ENCODE peak calls at places on chromosomes 6 and 20, in five cellular contexts. U, E, Q, C and O are unnamed samples.

GRCh38 chr6:13429406-13429753 is 58.0 kb downstream of the GFOD1 start:
- DNase-seq in Q (no peak), E (no peak), C (no peak), U (no peak), O (no peak)

GRCh38 chr20:10490706-10491105 is 55.6 kb downstream of the SLX4IP start:
- DNase-seq in U (no peak), C (no peak), Q (peak; percentile 60), E (no peak), O (peak; percentile 44)

GRCh38 chr6:87742106-87742505 is 40.1 kb upstream of the AKIRIN2 start:
- DNase-seq in Q (no peak), U (no peak), C (peak; percentile 10), E (no peak), O (no peak)

GRCh38 chr6:134238006-134238405 is 79.9 kb downstream of the SGK1 start:
- DNase-seq in E (no peak), C (no peak), U (no peak), Q (no peak), O (no peak)

GRCh38 chr20:5178046-5178445 is 51.2 kb downstream of the CDS2 start:
- DNase-seq in Q (no peak), C (no peak), E (no peak), U (no peak), O (no peak)

GRCh38 chr6:44411141-44411540 is 23.6 kb downstream of the CDC5L start:
- DNase-seq in E (no peak), U (no peak), C (no peak), Q (no peak), O (no peak)

GRCh38 chr6:136249336-136249735 is 775 bp downstream of the MTFR2 start:
- DNase-seq in C (no peak), U (no peak), Q (peak; percentile 22), E (no peak), O (peak; percentile 44)

GRCh38 chr6:131083687-131084086 is 20.6 kb upstream of the EPB41L2 start:
- DNase-seq in U (no peak), C (no peak), Q (no peak), E (no peak), O (no peak)

GRCh38 chr6:94501546-94501945 is 1075.8 kb upstream of the MANEA start:
- DNase-seq in C (no peak), E (no peak), U (no peak), Q (no peak), O (no peak)

GRCh38 chr20:1816384-1817381 is 78.5 kb upstream of the SIRPA start:
- DNase-seq in C (no peak), Q (no peak), U (no peak), E (no peak), O (peak; percentile 51)

GRCh38 chr20:774016-774679 is 5.8 kb upstream of the SLC52A3 start:
- DNase-seq in E (no peak), C (no peak), U (no peak), Q (no peak), O (no peak)

GRCh38 chr6:138493413-138493812 is 5.9 kb downstream of the NHSL1 start:
- DNase-seq in Q (peak; percentile 78), U (no peak), E (no peak), C (no peak), O (peak; percentile 43)

GRCh38 chr6:169252805-169253189 is 849 bp downstream of the THBS2 start:
- DNase-seq in U (no peak), C (no peak), Q (peak; percentile 72), E (no peak), O (peak; percentile 63)

GRCh38 chr6:113595921-113596376 is 261.2 kb upstream of the MARCKS start:
- DNase-seq in Q (no peak), C (no peak), E (no peak), U (no peak), O (no peak)

GRCh38 chr6:139287868-139288267 is 3.9 kb downstream of the TXLNB start:
- DNase-seq in Q (no peak), C (no peak), E (no peak), U (no peak), O (no peak)

GRCh38 chr20:38790210-38791053 is 15.1 kb upstream of the PPP1R16B start:
- DNase-seq in C (peak; percentile 24), E (peak; percentile 73), Q (peak; percentile 92), U (no peak), O (peak; percentile 79)

GRCh38 chr6:26056583-26057350 is 30.5 kb upstream of the HFE start:
- DNase-seq in U (peak; percentile 38), C (no peak), Q (peak; percentile 44), E (no peak), O (peak; percentile 56)

GRCh38 chr6:3759656-3760245 is 8.2 kb upstream of the PXDC1 start:
- DNase-seq in E (no peak), U (no peak), Q (no peak), C (no peak), O (no peak)

GRCh38 chr6:142485256-142485655 is 183.4 kb downstream of the ADGRG6 start:
- DNase-seq in E (no peak), C (no peak), Q (no peak), U (no peak), O (no peak)

GRCh38 chr20:48725589-48725991 is 102.2 kb downstream of the PREX1 start:
- DNase-seq in Q (no peak), E (no peak), C (no peak), U (no peak), O (no peak)

GRCh38 chr20:4591975-4592315 is 129.8 kb upstream of the PRND start:
- DNase-seq in Q (no peak), C (no peak), E (no peak), U (no peak), O (no peak)

GRCh38 chr6:34572021-34572420 is 15.9 kb upstream of the SPDEF start:
- DNase-seq in C (no peak), U (no peak), Q (no peak), E (no peak), O (no peak)